ENCODE peak calls at places on chromosomes 2 and 18, in ten cellular contexts. R is coronary artery; S is EL; O is naive thymus-derived CD8-positive, alpha-beta T cell; N is heart left ventricle; Q is right cardiac atrium; V is NCI-H2029 treated with DMSO at 0.1 percent for 48 hours; E is mesothelial cell of epicardium; Y is endothelial cell; P is GM23248. L is an unnamed sample.

GRCh38 chr18:54004828-54005227 is 219.6 kb downstream of the MBD2 start:
- DNase-seq in O (no peak), Q (no peak), P (peak; percentile 28), R (no peak), V (no peak), Y (no peak), N (no peak), S (peak; percentile 28), E (no peak), L (no peak)

GRCh38 chr2:25743132-25743830 is 69.9 kb upstream of the DTNB start:
- DNase-seq in S (no peak), E (no peak), V (no peak), Q (no peak), N (no peak), P (no peak), O (peak; percentile 9), Y (no peak), R (no peak), L (no peak)

GRCh38 chr2:180596453-180596852 is 384.0 kb upstream of the UBE2E3 start:
- DNase-seq in R (no peak), E (no peak), N (no peak), S (no peak), Y (no peak), O (no peak), V (no peak), P (no peak), Q (no peak), L (no peak)

GRCh38 chr18:27921904-27922541 is 254.9 kb downstream of the CDH2 start:
- DNase-seq in N (no peak), P (peak; percentile 49), S (peak; percentile 97), Q (no peak), V (no peak), R (no peak), Y (no peak), E (peak; percentile 21), O (no peak), L (no peak)

GRCh38 chr18:53710080-53710479 is 514.4 kb downstream of the MBD2 start:
- DNase-seq in V (no peak), P (no peak), E (no peak), Y (no peak), Q (no peak), R (no peak), N (no peak), O (no peak), S (no peak), L (no peak)

GRCh38 chr2:15793078-15793913 is 147.1 kb upstream of the MYCN start:
- DNase-seq in R (no peak), N (no peak), P (no peak), Q (no peak), S (no peak), O (no peak), V (no peak), Y (no peak), E (no peak), L (no peak)

GRCh38 chr2:211990335-211990734 is 548.3 kb downstream of the ERBB4 start:
- DNase-seq in S (no peak), N (no peak), R (no peak), Y (no peak), P (no peak), V (no peak), E (no peak), O (no peak), Q (no peak), L (no peak)

GRCh38 chr2:18889565-18890332 is 300.4 kb upstream of the NT5C1B start:
- DNase-seq in S (no peak), O (no peak), N (no peak), Q (no peak), Y (no peak), R (no peak), E (no peak), V (no peak), P (no peak), L (no peak)

GRCh38 chr2:134359367-134360081 is 105.7 kb downstream of the MGAT5 start:
- DNase-seq in O (no peak), V (peak; percentile 90), E (no peak), R (no peak), Y (no peak), N (no peak), S (no peak), P (no peak), Q (no peak), L (no peak)

GRCh38 chr2:231869704-231870103 is 56.5 kb downstream of the NPPC start:
- DNase-seq in N (no peak), R (no peak), V (no peak), E (no peak), Q (no peak), Y (no peak), O (no peak), S (no peak), P (no peak), L (no peak)

GRCh38 chr2:153770359-153770991 is 101.2 kb upstream of the GALNT13 start:
- DNase-seq in V (no peak), Y (no peak), P (peak; percentile 7), R (no peak), O (no peak), Q (no peak), N (no peak), E (no peak), S (no peak), L (no peak)

GRCh38 chr2:239926587-239927234 is 98.4 kb downstream of the NDUFA10 start:
- DNase-seq in V (no peak), Y (no peak), P (peak; percentile 36), E (no peak), O (no peak), Q (no peak), S (peak; percentile 21), R (no peak), N (no peak), L (no peak)

GRCh38 chr2:120470041-120470716 is 124.2 kb downstream of the INHBB start:
- DNase-seq in P (peak; percentile 99), V (peak; percentile 12), O (no peak), N (no peak), R (peak; percentile 95), E (no peak), Q (peak; percentile 90), S (peak; percentile 96), Y (peak; percentile 44), L (no peak)

GRCh38 chr2:60551241-60552095 is 2.0 kb downstream of the BCL11A start:
- DNase-seq in N (no peak), S (peak; percentile 41), R (no peak), Q (peak; percentile 71), V (peak; percentile 6), Y (peak; percentile 50), O (no peak), E (no peak), P (peak; percentile 79), L (no peak)

GRCh38 chr18:77078671-77079070 is 53.9 kb downstream of the MBP start:
- DNase-seq in E (no peak), Q (no peak), S (peak; percentile 40), Y (no peak), N (no peak), V (no peak), P (no peak), O (no peak), R (no peak), L (no peak)

GRCh38 chr2:241649414-241649813 is 11.9 kb downstream of the ATG4B start:
- DNase-seq in N (no peak), O (no peak), Y (no peak), V (no peak), P (no peak), E (no peak), Q (peak; percentile 70), R (no peak), S (no peak), L (no peak)

GRCh38 chr18:3345452-3345851 is 83.5 kb downstream of the MYL12B start:
- DNase-seq in N (no peak), Y (no peak), R (no peak), E (no peak), Q (no peak), V (no peak), S (no peak), O (no peak), P (peak; percentile 55), L (peak; percentile 37)

GRCh38 chr2:111642576-111643327 is 241.2 kb downstream of the ANAPC1 start:
- DNase-seq in Y (no peak), Q (no peak), R (no peak), O (no peak), P (no peak), E (no peak), S (no peak), V (no peak), N (no peak), L (no peak)

GRCh38 chr18:68701353-68701752 is 13.6 kb downstream of the TMX3 start:
- DNase-seq in R (no peak), P (no peak), O (no peak), E (no peak), Q (no peak), N (no peak), S (no peak), V (no peak), Y (no peak), L (no peak)

GRCh38 chr2:115163572-115163971 is 721.1 kb downstream of the DPP10 start:
- DNase-seq in Y (no peak), E (no peak), R (no peak), V (no peak), P (no peak), O (no peak), N (no peak), Q (no peak), S (no peak), L (no peak)

GRCh38 chr2:240421396-240421795 is 14.1 kb upstream of the GPC1 start:
- DNase-seq in O (no peak), S (no peak), P (no peak), R (peak; percentile 62), V (no peak), N (peak; percentile 9), E (peak; percentile 6), Q (peak; percentile 25), Y (no peak), L (no peak)

GRCh38 chr2:224754129-224754528 is 38.0 kb upstream of the CCDC195 start:
- DNase-seq in R (no peak), O (no peak), S (peak; percentile 43), P (peak; percentile 87), Y (no peak), E (no peak), Q (no peak), N (no peak), V (no peak), L (no peak)

GRCh38 chr2:153944775-153945174 is 73.1 kb downstream of the GALNT13 start:
- DNase-seq in O (no peak), Q (no peak), V (no peak), R (no peak), N (no peak), Y (no peak), S (no peak), E (no peak), P (no peak), L (no peak)

GRCh38 chr2:55106148-55106547 is 55.9 kb upstream of the RTN4 start:
- DNase-seq in P (peak; percentile 55), O (no peak), R (no peak), E (no peak), N (no peak), Q (no peak), S (peak; percentile 61), Y (no peak), V (no peak), L (peak; percentile 29)

GRCh38 chr18:13159579-13159978 is 59.0 kb upstream of the LDLRAD4 start:
- DNase-seq in E (no peak), N (no peak), O (peak; percentile 49), V (peak; percentile 71), P (peak; percentile 70), R (no peak), Y (peak; percentile 53), Q (no peak), S (peak; percentile 73), L (no peak)

GRCh38 chr2:152627010-152627957 is 90.0 kb downstream of the PRPF40A start:
- DNase-seq in Y (no peak), N (no peak), S (peak; percentile 35), V (no peak), E (no peak), R (no peak), P (peak; percentile 67), Q (no peak), O (no peak), L (no peak)

L was measured in vagina.